ENCODE peak calls at places on chromosomes 12 and 14, in six cellular contexts. M is neural crest cell, K is progenitor cell of endocrine pancreas, Z is AG10803, W is neural progenitor cell, O is choroid plexus epithelial cell. B is an unnamed sample.

GRCh38 chr14:95784137-95784536 is 70.2 kb upstream of the TCL1A start:
- DNase-seq in M (peak; percentile 49), W (peak; percentile 78), Z (peak; percentile 22), O (peak; percentile 40), K (peak; percentile 39), B (no peak)

GRCh38 chr14:96085369-96085768 is 46.2 kb downstream of the C14orf132 start:
- DNase-seq in M (no peak), O (no peak), Z (no peak), K (no peak), W (no peak), B (no peak)

GRCh38 chr12:56267443-56268071 is 815 bp downstream of the COQ10A start:
- DNase-seq in M (no peak), Z (no peak), K (no peak), W (peak; percentile 57), O (no peak), B (no peak)

GRCh38 chr12:69897744-69898143 is 72.7 kb downstream of the MYRFL start:
- DNase-seq in M (no peak), W (no peak), Z (peak; percentile 97), O (peak; percentile 94), K (no peak), B (no peak)

GRCh38 chr14:63578300-63578699 is 35.1 kb upstream of the PPP2R5E start:
- DNase-seq in O (no peak), M (no peak), Z (peak; percentile 8), W (no peak), K (no peak), B (no peak)

GRCh38 chr14:75060420-75060819 is 3.4 kb downstream of the ACYP1 start:
- DNase-seq in K (no peak), O (no peak), W (no peak), M (no peak), Z (no peak), B (no peak)

GRCh38 chr12:28156804-28157203 is 33.5 kb upstream of the CCDC91 start:
- DNase-seq in Z (no peak), M (no peak), W (no peak), K (no peak), O (no peak), B (no peak)

GRCh38 chr12:98515368-98516183 is at the start of gene TMPO:
- DNase-seq in K (peak; percentile 88), M (peak; percentile 93), W (peak; percentile 96), Z (peak; percentile 87), O (peak; percentile 93), B (peak; percentile 97)

GRCh38 chr12:4899361-4899760 is 10.3 kb upstream of the KCNA1 start:
- DNase-seq in Z (no peak), K (no peak), W (peak; percentile 14), O (no peak), M (no peak), B (no peak)
- TF ChIP-seq CTCF in Z (no peak), K (peak; percentile 40), W (peak; percentile 45), O (no peak), M (peak; percentile 26), B (peak; percentile 30)

GRCh38 chr12:50084775-50085614 is at the start of gene SMARCD1:
- DNase-seq in O (peak; percentile 90), W (peak; percentile 99), K (peak; percentile 86), M (peak; percentile 84), Z (peak; percentile 90), B (peak; percentile 95)

GRCh38 chr12:50081096-50081808 is 3.9 kb upstream of the SMARCD1 start:
- DNase-seq in W (peak; percentile 32), M (no peak), O (no peak), Z (no peak), K (no peak), B (no peak)

GRCh38 chr12:50079771-50080170 is 5.4 kb upstream of the SMARCD1 start:
- DNase-seq in M (no peak), K (no peak), O (no peak), W (no peak), Z (no peak), B (no peak)

GRCh38 chr12:50083301-50083700 is 1.8 kb upstream of the SMARCD1 start:
- DNase-seq in O (no peak), M (no peak), W (no peak), Z (peak; percentile 17), K (no peak), B (no peak)

DNA sequence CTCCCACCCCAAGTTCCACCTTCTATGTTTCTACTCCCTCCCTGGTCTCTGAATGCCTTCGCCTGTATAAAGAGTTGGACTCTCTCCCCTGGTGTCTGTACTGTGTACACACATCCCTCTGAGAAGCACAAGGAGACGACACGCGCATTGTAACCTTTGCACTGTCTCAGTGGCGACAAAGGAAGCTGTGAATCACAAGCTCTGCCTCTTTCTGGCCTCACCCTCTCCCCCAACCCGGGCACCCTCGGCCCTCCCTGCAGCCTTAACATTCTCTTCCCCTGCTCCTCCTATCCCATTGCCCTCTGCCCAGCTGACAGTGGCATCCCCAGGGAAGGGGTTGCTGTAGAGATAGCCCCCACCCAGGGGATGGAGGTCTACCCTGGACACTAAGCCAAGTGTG is 2.5 kb upstream of the SMARCD1 start:
- DNase-seq in W (no peak), M (no peak), O (no peak), K (no peak), Z (no peak), B (no peak)
- TF ChIP-seq CTCF in W (no peak), M (no peak), O (no peak), K (no peak), Z (no peak), B (no peak)

GRCh38 chr12:78568326-78569020 is 296.1 kb upstream of the SYT1 start:
- DNase-seq in W (peak; percentile 72), O (no peak), M (no peak), Z (no peak), K (no peak), B (no peak)

GRCh38 chr12:78560633-78561032 is 303.9 kb upstream of the SYT1 start:
- DNase-seq in Z (no peak), M (no peak), O (no peak), W (no peak), K (no peak), B (no peak)

GRCh38 chr12:78559441-78559840 is 305.1 kb upstream of the SYT1 start:
- DNase-seq in K (no peak), Z (peak; percentile 37), M (no peak), O (peak; percentile 43), W (no peak), B (no peak)

GRCh38 chr12:78566461-78566860 is 298.1 kb upstream of the SYT1 start:
- DNase-seq in M (no peak), W (no peak), O (no peak), K (no peak), Z (no peak), B (no peak)

GRCh38 chr12:78562358-78563205 is 302.0 kb upstream of the SYT1 start:
- DNase-seq in M (no peak), W (no peak), O (peak; percentile 58), Z (peak; percentile 19), K (no peak), B (no peak)
- TF ChIP-seq CTCF in M (peak; percentile 55), W (peak; percentile 65), O (peak; percentile 59), Z (peak; percentile 49), K (peak; percentile 39), B (peak; percentile 43)

GRCh38 chr14:104332634-104333270 is 194.4 kb downstream of the KIF26A start:
- DNase-seq in W (no peak), Z (no peak), O (no peak), M (no peak), K (no peak), B (peak; percentile 82)

GRCh38 chr14:104329793-104330192 is 191.4 kb downstream of the KIF26A start:
- DNase-seq in O (no peak), M (no peak), K (no peak), W (no peak), Z (no peak), B (no peak)

GRCh38 chr14:104334812-104335161 is 196.4 kb downstream of the KIF26A start:
- DNase-seq in M (no peak), W (no peak), K (no peak), O (no peak), Z (no peak), B (peak; percentile 81)

GRCh38 chr14:104333903-104334811 is 195.8 kb downstream of the KIF26A start:
- DNase-seq in Z (no peak), K (no peak), W (no peak), M (no peak), O (no peak), B (peak; percentile 81)

DNA sequence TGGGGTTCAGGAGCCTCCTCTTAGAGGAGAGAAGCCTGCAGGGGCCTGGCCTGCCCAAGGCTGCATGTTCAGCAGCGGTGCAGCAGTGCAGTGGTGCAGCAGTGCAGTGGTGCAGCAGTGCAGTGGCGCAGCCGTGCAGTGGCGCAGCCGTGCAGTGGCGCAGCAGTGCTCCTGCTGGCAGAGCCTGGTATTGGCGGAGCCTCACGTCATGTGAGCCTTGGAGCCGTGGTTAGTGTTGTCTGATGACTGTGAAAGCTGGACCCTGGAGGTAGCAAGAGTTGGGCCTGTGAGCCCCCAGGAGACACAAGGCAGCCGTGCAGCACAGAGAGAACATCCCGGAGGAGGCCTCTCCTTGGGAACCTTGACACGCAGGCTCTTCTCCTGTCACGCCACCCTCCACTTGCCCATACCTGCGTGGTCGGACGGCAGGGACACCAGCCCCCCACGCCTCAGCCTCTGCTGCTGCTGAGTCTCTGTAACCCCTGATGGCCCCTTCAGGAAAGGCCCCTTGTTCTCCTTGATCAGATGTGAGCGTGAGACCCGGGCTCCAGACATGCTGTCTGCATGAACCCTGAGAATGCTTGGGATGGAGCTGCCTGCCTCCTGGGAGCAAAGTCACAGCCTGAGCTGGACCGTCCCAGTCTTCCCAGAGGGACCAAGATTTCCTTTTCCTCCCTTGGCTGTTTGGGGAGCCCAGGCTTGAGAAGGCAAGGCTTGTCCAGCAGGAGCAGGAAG is 193.7 kb downstream of the KIF26A start:
- DNase-seq in M (no peak), Z (no peak), O (no peak), K (no peak), W (no peak), B (peak; percentile 80)
- TF ChIP-seq CTCF in M (peak; percentile 37), Z (no peak), O (no peak), K (no peak), W (peak; percentile 34), B (no peak)

B was measured in osteocyte.